ENCODE peak calls at places on chromosomes 16 and 17, in four cellular contexts. M, Q, B and Z are unnamed samples.

GRCh38 chr16:24975428-24975889 is 39.7 kb downstream of the ARHGAP17 start:
- DNase-seq in M (peak; percentile 52), Q (no peak), B (no peak), Z (peak; percentile 49)

GRCh38 chr17:51857052-51857593 is 301.4 kb downstream of the CA10 start:
- DNase-seq in B (no peak), M (no peak), Q (no peak), Z (no peak)

GRCh38 chr17:37358098-37358829 is 17.5 kb upstream of the C17orf78 start:
- DNase-seq in B (peak; percentile 48), M (peak; percentile 59), Q (peak; percentile 65), Z (peak; percentile 25)

GRCh38 chr17:78411241-78411855 is 32.9 kb downstream of the PGS1 start:
- DNase-seq in Q (peak; percentile 68), M (no peak), B (no peak), Z (no peak)

GRCh38 chr17:14886200-14886739 is 378.9 kb downstream of the PMP22 start:
- DNase-seq in B (peak; percentile 14), M (no peak), Q (no peak), Z (peak; percentile 34)

GRCh38 chr17:81711814-81712467 is at the start of gene SLC25A10:
- DNase-seq in Q (peak; percentile 92), B (peak; percentile 68), M (peak; percentile 79), Z (peak; percentile 75)

GRCh38 chr17:40014375-40014980 is 762 bp upstream of the CSF3 start:
- DNase-seq in M (peak; percentile 43), B (no peak), Q (peak; percentile 72), Z (no peak)

GRCh38 chr17:4518901-4519300 is 20.2 kb downstream of the SPNS2 start:
- DNase-seq in B (no peak), M (no peak), Q (no peak), Z (no peak)

DNA sequence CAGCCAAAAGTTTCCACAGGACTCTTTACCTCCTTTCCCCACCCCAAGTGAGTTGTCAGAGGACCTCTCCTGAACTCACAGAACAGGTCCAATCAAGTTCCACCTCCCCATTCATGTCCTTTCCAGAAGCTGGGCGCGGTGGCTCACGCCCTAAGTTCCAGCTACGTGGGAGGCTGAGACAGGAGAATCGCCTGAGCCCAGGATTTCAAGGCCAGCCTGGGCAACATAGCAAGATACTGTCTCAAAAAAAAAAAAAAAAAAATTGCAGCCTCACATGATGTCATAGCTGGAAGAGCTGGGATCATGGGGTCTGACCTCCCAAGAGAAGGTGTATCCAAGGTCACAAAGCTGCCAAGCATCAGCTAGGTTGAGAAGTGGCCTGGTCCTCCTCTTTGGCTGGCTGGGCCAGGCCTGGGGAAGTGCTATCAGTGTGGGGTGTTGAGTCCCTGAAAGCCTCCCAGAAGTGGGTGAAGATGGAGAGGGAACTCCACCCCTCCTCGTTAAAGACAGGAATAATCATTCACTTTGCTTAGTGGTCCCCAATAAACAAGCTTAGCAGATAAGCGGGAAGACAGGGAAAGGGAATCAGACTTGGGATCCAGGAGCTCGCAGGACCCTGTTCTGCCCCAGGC is 5.5 kb upstream of the MNT start:
- DNase-seq in Q (no peak), M (no peak), B (no peak), Z (no peak)
- H3K4me3 ChIP-seq in Q (peak overlapping the region; percentile 5), M (no peak overlapping the region), B (no peak overlapping the region), Z (no peak overlapping the region)

GRCh38 chr17:49015179-49015923 is 18.2 kb downstream of the IGF2BP1 start:
- DNase-seq in M (no peak), Q (no peak), B (no peak), Z (no peak)

GRCh38 chr17:49015924-49016774 is 19.0 kb downstream of the IGF2BP1 start:
- DNase-seq in Q (no peak), M (peak; percentile 29), B (peak; percentile 33), Z (peak; percentile 63)

GRCh38 chr17:49016775-49017463 is 19.7 kb downstream of the IGF2BP1 start:
- DNase-seq in M (peak; percentile 92), Q (no peak), B (peak; percentile 89), Z (peak; percentile 88)

GRCh38 chr17:49012893-49013255 is 15.7 kb downstream of the IGF2BP1 start:
- DNase-seq in Q (no peak), B (no peak), M (no peak), Z (no peak)

GRCh38 chr17:49013311-49014205 is 16.4 kb downstream of the IGF2BP1 start:
- DNase-seq in B (peak; percentile 28), Q (no peak), M (peak; percentile 68), Z (peak; percentile 58)
- H3K4me3 ChIP-seq in B (no peak overlapping the region), Q (no peak overlapping the region), M (peak overlapping the region; percentile 26), Z (peak overlapping the region; percentile 33)

GRCh38 chr16:1471569-1472194 is 3.1 kb downstream of the CLCN7 start:
- DNase-seq in Q (no peak), M (no peak), B (no peak), Z (no peak)

GRCh38 chr16:1472974-1473373 is 1.9 kb downstream of the CLCN7 start:
- DNase-seq in Q (no peak), B (no peak), M (no peak), Z (no peak)

GRCh38 chr16:1468456-1468855 is 6.4 kb downstream of the CLCN7 start:
- DNase-seq in B (no peak), Q (no peak), M (no peak), Z (no peak)

GRCh38 chr16:1469693-1470201 is 5.1 kb downstream of the CLCN7 start:
- DNase-seq in Q (no peak), B (no peak), M (no peak), Z (no peak)

GRCh38 chr16:1470543-1471251 is 4.1 kb downstream of the CLCN7 start:
- DNase-seq in Q (no peak), M (peak; percentile 68), B (no peak), Z (peak; percentile 44)
- H3K4me3 ChIP-seq in Q (no peak overlapping the region), M (no peak overlapping the region), B (no peak overlapping the region), Z (no peak overlapping the region)

GRCh38 chr17:76314392-76315227 is 6.5 kb upstream of the QRICH2 start:
- DNase-seq in Q (no peak), M (peak; percentile 29), B (peak; percentile 14), Z (no peak)
- H3K4me3 ChIP-seq in Q (no peak overlapping the region), M (no peak overlapping the region), B (no peak overlapping the region), Z (no peak overlapping the region)